ENCODE peak calls at places on chromosome 1, in five cellular contexts. I is GM12878, M is left ventricle myocardium inferior, D is fibroblast of lung, V is neural progenitor cell. T is an unnamed sample.
A peak's percentile ranks its signal among the peaks of the same experiment; 100 is the strongest.

GRCh38 chr1:110130113-110130591 is 17.9 kb downstream of the UBL4B start:
- DNase-seq in I (no peak), D (no peak), V (peak; percentile 41), M (peak; percentile 26), T (no peak)

GRCh38 chr1:118049981-118050380 is 120.4 kb downstream of the WDR3 start:
- DNase-seq in V (no peak), D (no peak), M (no peak), I (no peak), T (no peak)

GRCh38 chr1:54942976-54943375 is 37.5 kb upstream of the TMEM61 start:
- DNase-seq in V (no peak), M (no peak), D (no peak), I (no peak), T (no peak)

GRCh38 chr1:219988818-219989217 is 57.5 kb downstream of the EPRS1 start:
- DNase-seq in M (no peak), I (no peak), D (no peak), V (no peak), T (no peak)

GRCh38 chr1:193260056-193260750 is 73.8 kb upstream of the B3GALT2 start:
- DNase-seq in M (no peak), D (no peak), V (no peak), I (no peak), T (no peak)

GRCh38 chr1:223731076-223731770 is 18.9 kb downstream of the CAPN2 start:
- DNase-seq in V (no peak), D (peak; percentile 83), M (peak; percentile 72), I (no peak), T (peak; percentile 94)

GRCh38 chr1:42832636-42833265 is 13.7 kb upstream of the ZNF691 start:
- DNase-seq in I (no peak), D (no peak), V (no peak), M (no peak), T (no peak)

GRCh38 chr1:50251592-50252165 is 143.0 kb downstream of the ELAVL4 start:
- DNase-seq in I (no peak), V (peak; percentile 15), M (no peak), D (no peak), T (no peak)

GRCh38 chr1:11598461-11598860 is 55.8 kb downstream of the FBXO2 start:
- DNase-seq in V (no peak), M (no peak), I (no peak), D (peak; percentile 43), T (no peak)

GRCh38 chr1:50427818-50428779 is 4.9 kb upstream of the DMRTA2 start:
- DNase-seq in V (peak; percentile 87), I (no peak), M (no peak), D (no peak), T (no peak)

GRCh38 chr1:2519029-2519685 is 7.2 kb downstream of the PANK4 start:
- DNase-seq in M (no peak), I (no peak), D (no peak), V (no peak), T (no peak)
- H3K36me3 ChIP-seq in M (peaks cover 74% of the 10 kb centered on the region), I (peaks cover 49% of the 10 kb centered on the region), D (peaks cover 26% of the 10 kb centered on the region), V (no peaks in the 10 kb centered on the region), T (peaks cover 54% of the 10 kb centered on the region)

DNA sequence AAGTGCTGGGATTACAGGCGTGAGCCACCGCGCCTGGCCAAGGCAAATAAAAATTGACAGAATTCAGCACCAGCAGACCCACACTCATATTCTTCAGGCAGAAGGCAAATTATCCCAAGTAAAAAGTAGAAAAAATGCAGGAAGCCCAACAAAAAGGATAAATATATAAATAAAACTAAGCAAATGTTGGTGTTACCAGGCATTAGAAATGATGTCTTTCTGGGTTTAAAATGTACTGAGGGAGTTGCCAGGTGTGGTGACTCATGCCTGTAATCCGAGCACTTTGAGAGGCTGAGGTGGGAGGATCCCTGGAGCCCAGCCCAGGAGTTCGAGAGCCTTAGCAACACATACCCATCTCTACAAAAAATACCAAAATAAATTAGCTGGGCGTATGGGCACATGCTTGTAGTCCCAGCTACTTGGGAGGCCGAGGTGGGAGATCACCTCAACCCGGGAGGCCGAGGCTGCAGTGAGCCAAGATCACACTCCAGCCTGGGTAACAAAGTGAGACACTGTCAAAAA is 6.3 kb downstream of the INTS11 start:
- DNase-seq in V (no peak), D (peak; percentile 94), M (peak; percentile 85), I (no peak), T (no peak)
- H3K4me1 ChIP-seq in V (peaks cover 7% of the 10 kb centered on the region), D (peaks cover 20% of the 10 kb centered on the region), M (peaks cover 56% of the 10 kb centered on the region), I (peaks cover 5% of the 10 kb centered on the region), T (peaks cover 5% of the 10 kb centered on the region)

DNA sequence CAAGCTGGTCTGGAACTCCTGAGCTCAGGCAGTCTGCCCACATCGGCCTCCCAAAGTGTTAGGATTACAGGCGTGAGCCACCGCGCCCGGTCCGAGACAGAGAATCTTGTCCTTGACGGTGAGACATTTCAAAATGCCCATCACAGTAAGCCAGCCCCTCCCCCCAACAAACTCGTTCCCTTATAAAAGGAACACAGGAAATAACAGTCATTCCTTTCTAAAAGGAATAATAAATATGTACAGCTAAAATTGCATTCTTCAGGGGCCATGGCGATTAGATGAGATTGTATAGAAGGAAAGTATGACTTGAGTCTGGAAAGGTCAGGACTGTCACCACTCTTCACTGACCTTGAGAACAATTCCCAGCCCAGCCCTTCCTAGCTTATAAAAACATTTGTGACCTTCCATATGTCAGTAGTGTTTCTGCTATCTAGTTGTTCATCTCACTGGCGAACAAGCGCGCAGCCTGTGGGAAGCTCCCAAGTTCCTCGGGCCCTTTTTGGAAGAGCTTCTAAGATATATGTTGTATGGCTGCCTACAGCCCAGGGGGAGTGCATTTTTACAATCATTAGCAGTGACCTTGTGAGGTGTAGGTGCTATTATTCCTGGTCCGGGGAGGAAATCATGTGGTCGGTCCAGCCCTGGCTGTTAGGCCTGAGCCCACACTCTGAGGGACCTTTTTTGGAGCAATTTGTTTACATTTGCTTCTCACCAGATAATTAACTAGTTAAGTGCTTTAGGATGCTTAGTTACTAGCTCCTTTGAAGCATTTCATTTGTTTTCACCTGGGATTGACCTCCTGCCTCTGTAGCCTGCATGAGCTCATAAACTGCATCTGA is 8.7 kb downstream of the SZRD1 start:
- DNase-seq in M (no peak), I (no peak), V (no peak), D (peak; percentile 82), T (no peak)
- H3K4me3 ChIP-seq in M (peak overlapping the region; percentile 35), I (no peak overlapping the region), V (no peak overlapping the region), D (peak overlapping the region; percentile 13), T (no peak overlapping the region)

GRCh38 chr1:206593351-206593925 is 18.8 kb downstream of the EIF2D start:
- DNase-seq in M (no peak), D (no peak), V (no peak), I (no peak), T (no peak)
- H3K36me3 ChIP-seq in M (peaks cover 91% of the 10 kb centered on the region), D (peaks cover 9% of the 10 kb centered on the region), V (no peaks in the 10 kb centered on the region), I (peaks cover 12% of the 10 kb centered on the region), T (peaks cover 63% of the 10 kb centered on the region)

DNA sequence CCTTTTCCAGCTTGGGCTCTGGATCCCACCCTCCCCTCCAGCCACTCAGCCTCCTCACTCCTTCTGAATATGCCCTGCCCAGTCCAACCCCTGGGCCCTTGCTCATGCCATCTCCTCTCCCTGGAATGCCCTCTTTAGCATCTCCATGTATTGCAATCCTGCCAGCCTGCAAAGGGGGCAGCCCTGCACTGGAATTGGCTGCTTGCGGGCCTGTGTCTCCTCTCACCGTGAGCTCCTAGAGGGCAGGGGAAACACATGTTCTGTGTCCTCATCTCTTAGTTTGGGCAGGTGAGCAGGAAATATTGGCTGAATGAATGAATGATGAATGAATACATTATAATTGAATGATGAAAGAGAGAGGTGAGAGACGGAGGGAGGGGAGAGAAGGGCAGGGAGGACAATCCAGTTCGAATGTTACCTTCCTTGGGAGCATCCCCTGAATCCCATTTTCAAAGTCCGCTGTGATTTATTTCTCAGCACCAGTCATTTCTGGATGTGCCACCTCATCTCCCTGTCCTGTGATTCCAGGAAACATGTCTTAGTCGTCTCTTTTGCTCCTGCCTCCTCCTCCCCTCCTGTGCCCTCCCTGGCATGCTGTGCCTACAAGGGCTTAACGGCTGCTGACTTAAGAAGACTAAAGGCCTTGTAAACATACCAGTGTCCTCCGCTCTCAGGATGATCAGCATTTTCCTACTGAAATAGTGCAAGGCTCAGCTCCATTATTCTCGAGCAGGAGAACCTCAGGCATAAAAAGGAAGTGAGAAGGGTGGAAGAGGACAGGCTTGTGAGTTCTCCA is 61.4 kb upstream of the RUNX3 start:
- DNase-seq in V (no peak), I (no peak), M (no peak), D (no peak), T (peak; percentile 32)
- H3K4me1 ChIP-seq in V (peaks cover 4% of the 10 kb centered on the region), I (peaks cover 12% of the 10 kb centered on the region), M (no peaks in the 10 kb centered on the region), D (no peaks in the 10 kb centered on the region), T (no peaks in the 10 kb centered on the region)

GRCh38 chr1:204915856-204916485 is 45.3 kb downstream of the NFASC start:
- DNase-seq in D (no peak), V (no peak), I (no peak), M (no peak), T (no peak)
- H3K4me3 ChIP-seq in D (no peak overlapping the region), V (no peak overlapping the region), I (no peak overlapping the region), M (no peak overlapping the region), T (no peak overlapping the region)

GRCh38 chr1:64676386-64676785 is 68.5 kb upstream of the RAVER2 start:
- DNase-seq in M (no peak), V (no peak), I (no peak), D (no peak), T (no peak)
- H3K36me3 ChIP-seq in M (peaks cover 25% of the 10 kb centered on the region), V (peaks cover 6% of the 10 kb centered on the region), I (no peaks in the 10 kb centered on the region), D (no peaks in the 10 kb centered on the region), T (peaks cover 21% of the 10 kb centered on the region)

GRCh38 chr1:244447024-244447423 is 4.7 kb downstream of the ADSS2 start:
- DNase-seq in I (no peak), M (no peak), D (no peak), V (no peak), T (no peak)

GRCh38 chr1:244449936-244450508 is 1.7 kb downstream of the ADSS2 start:
- DNase-seq in V (peak; percentile 42), M (no peak), I (no peak), D (no peak), T (no peak)

GRCh38 chr1:244448279-244449036 is 3.3 kb downstream of the ADSS2 start:
- DNase-seq in V (no peak), M (no peak), I (no peak), D (no peak), T (no peak)

GRCh38 chr1:244445320-244446181 is 6.2 kb downstream of the ADSS2 start:
- DNase-seq in I (no peak), D (peak; percentile 56), V (no peak), M (no peak), T (no peak)

GRCh38 chr1:244447552-244447951 is 4.2 kb downstream of the ADSS2 start:
- DNase-seq in M (no peak), D (no peak), V (no peak), I (no peak), T (no peak)
- H3K4me1 ChIP-seq in M (peaks cover 55% of the 10 kb centered on the region), D (peaks cover 22% of the 10 kb centered on the region), V (peaks cover 66% of the 10 kb centered on the region), I (peaks cover 4% of the 10 kb centered on the region), T (peaks cover 23% of the 10 kb centered on the region)